ENCODE peak calls at places on chromosomes 1 and 21, in four cellular contexts. I, E, P and C are unnamed samples.

GRCh38 chr1:69765941-69766340 is 198.2 kb downstream of the LRRC7 start:
- DNase-seq in I (peak), P (no peak), E (no peak), C (no peak)

GRCh38 chr1:175536369-175536768 is 207.0 kb downstream of the TNR start:
- DNase-seq in I (no peak), E (no peak), P (no peak), C (no peak)

GRCh38 chr21:33844104-33844889 is 71.3 kb downstream of the ATP5PO start:
- DNase-seq in P (no peak), I (peak), E (no peak), C (no peak)

GRCh38 chr1:6859415-6860343 is 74.4 kb downstream of the CAMTA1 start:
- DNase-seq in P (no peak), I (peak), E (no peak), C (no peak)

GRCh38 chr1:94022471-94023189 is 98.3 kb downstream of the ABCA4 start:
- DNase-seq in P (no peak), I (peak), E (no peak), C (no peak)

GRCh38 chr1:23838401-23838866 is 13.2 kb upstream of the HMGCL start:
- DNase-seq in P (peak), E (peak), I (peak), C (peak)

GRCh38 chr1:89633745-89634625 is 1.1 kb downstream of the LRRC8C start:
- DNase-seq in P (peak), E (peak), I (peak), C (peak)

GRCh38 chr1:43372172-43372571 is 4.4 kb upstream of the ELOVL1 start:
- DNase-seq in E (no peak), P (no peak), I (peak), C (no peak)

GRCh38 chr1:91697322-91698260 is 188.4 kb downstream of the TGFBR3 start:
- DNase-seq in I (peak), E (no peak), P (peak), C (no peak)

GRCh38 chr1:160261526-160261877 is 847 bp downstream of the DCAF8 start:
- DNase-seq in P (peak), I (peak), E (peak), C (peak)

GRCh38 chr1:229117664-229118300 is 153.1 kb upstream of the RAB4A start:
- DNase-seq in I (peak), P (no peak), E (no peak), C (no peak)